ENCODE peak calls at places on chromosomes 7 and 10, in six cellular contexts. K is A549, B is aorta, S is hepatocyte, Z is AML-193, R is brain microvascular endothelial cell. C is an unnamed sample.

GRCh38 chr7:128945668-128946366 is 8.1 kb downstream of the IRF5 start:
- DNase-seq in K (no peak), B (no peak), S (no peak), Z (no peak), R (no peak), C (no peak)

GRCh38 chr10:29807407-29807806 is 172.6 kb upstream of the SVIL start:
- DNase-seq in K (peak; percentile 47), B (no peak), S (no peak), Z (no peak), R (peak; percentile 59), C (peak; percentile 17)

GRCh38 chr7:141042222-141043193 is 27.8 kb upstream of the MRPS33 start:
- DNase-seq in K (peak; percentile 28), B (no peak), S (peak; percentile 25), Z (no peak), R (no peak), C (no peak)

GRCh38 chr7:684416-684815 is 42.1 kb upstream of the DNAAF5 start:
- DNase-seq in K (no peak), B (no peak), S (no peak), Z (no peak), R (no peak), C (no peak)

GRCh38 chr7:94576316-94576715 is 66.7 kb downstream of the CASD1 start:
- DNase-seq in K (no peak), B (no peak), S (no peak), Z (no peak), R (no peak), C (no peak)

GRCh38 chr7:84837405-84837804 is 349.5 kb downstream of the SEMA3D start:
- DNase-seq in K (no peak), B (no peak), S (no peak), Z (no peak), R (no peak), C (no peak)

GRCh38 chr7:90857595-90857994 is 261.5 kb downstream of the CDK14 start:
- DNase-seq in K (no peak), B (no peak), S (no peak), Z (no peak), R (no peak), C (no peak)

GRCh38 chr10:52308251-52309031 is 5.6 kb upstream of the DKK1 start:
- DNase-seq in K (peak; percentile 62), B (peak; percentile 66), S (peak; percentile 79), Z (peak; percentile 28), R (peak; percentile 60), C (peak; percentile 68)

GRCh38 chr7:84490661-84491060 is 296.1 kb upstream of the SEMA3A start:
- DNase-seq in K (no peak), B (no peak), S (peak; percentile 11), Z (no peak), R (peak; percentile 64), C (no peak)

C was measured in SW480.